ENCODE peak calls at places on chromosomes 2 and 18, in four cellular contexts. I is ELF-1; G is CD4-positive, alpha-beta T cell; Q is AG09309. T is an unnamed sample.

GRCh38 chr2:42868874-42869273 is 76.5 kb upstream of the HAAO start:
- DNase-seq in I (no peak), G (no peak), Q (no peak), T (no peak)

GRCh38 chr2:167550448-167550847 is 662.2 kb downstream of the XIRP2 start:
- DNase-seq in I (peak; percentile 9), G (no peak), Q (no peak), T (no peak)

GRCh38 chr2:195613922-195614321 is 43.1 kb upstream of the SLC39A10 start:
- DNase-seq in I (peak; percentile 9), G (no peak), Q (peak; percentile 54), T (no peak)

GRCh38 chr18:36711014-36711725 is 117.6 kb downstream of the TPGS2 start:
- DNase-seq in I (no peak), G (no peak), Q (no peak), T (no peak)

GRCh38 chr2:222795671-222796357 is 65.0 kb upstream of the ACSL3 start:
- DNase-seq in I (no peak), G (no peak), Q (no peak), T (no peak)

GRCh38 chr18:34783485-34783884 is 73.4 kb downstream of the DTNA start:
- DNase-seq in I (no peak), G (no peak), Q (no peak), T (no peak)

GRCh38 chr18:65936678-65937077 is 185.9 kb downstream of the CDH7 start:
- DNase-seq in I (no peak), G (no peak), Q (no peak), T (no peak)

GRCh38 chr2:88170472-88170892 is 336 bp downstream of the THNSL2 start:
- DNase-seq in I (peak; percentile 48), G (no peak), Q (no peak), T (no peak)

GRCh38 chr2:43106767-43107527 is 119.5 kb downstream of the ZFP36L2 start:
- DNase-seq in I (peak; percentile 91), G (no peak), Q (no peak), T (no peak)

GRCh38 chr18:48831113-48831759 is 119.5 kb downstream of the SMAD7 start:
- DNase-seq in I (no peak), G (no peak), Q (no peak), T (no peak)

GRCh38 chr18:3623769-3624545 is 174.0 kb downstream of the TGIF1 start:
- DNase-seq in I (peak; percentile 96), G (no peak), Q (peak; percentile 98), T (no peak)

GRCh38 chr2:233980955-233981555 is 63.9 kb downstream of the TRPM8 start:
- DNase-seq in I (no peak), G (no peak), Q (no peak), T (no peak)

GRCh38 chr2:190720276-190720675 is 71.4 kb downstream of the NAB1 start:
- DNase-seq in I (no peak), G (no peak), Q (no peak), T (no peak)

GRCh38 chr2:215780891-215781290 is 232.5 kb downstream of the MREG start:
- DNase-seq in I (no peak), G (no peak), Q (no peak), T (no peak)

GRCh38 chr2:227388537-227389011 is 825 bp upstream of the SCYGR1 start:
- DNase-seq in I (no peak), G (no peak), Q (peak; percentile 98), T (no peak)

GRCh38 chr2:109091526-109091925 is 37.5 kb upstream of the SH3RF3 start:
- DNase-seq in I (no peak), G (no peak), Q (no peak), T (no peak)

GRCh38 chr2:213691351-213691750 is 407.1 kb downstream of the SPAG16 start:
- DNase-seq in I (no peak), G (no peak), Q (no peak), T (no peak)

GRCh38 chr2:128371648-128372345 is 53.1 kb upstream of the HS6ST1 start:
- DNase-seq in I (no peak), G (no peak), Q (no peak), T (no peak)

GRCh38 chr2:48854681-48855080 is 99.2 kb upstream of the LHCGR start:
- DNase-seq in I (no peak), G (no peak), Q (no peak), T (no peak)